ENCODE peak calls at places on chromosomes 5 and 9, in four cellular contexts. P is uterus, J is left kidney, L is mesothelial cell of epicardium. W is an unnamed sample.

GRCh38 chr9:115939065-115939765 is 214.4 kb upstream of the PAPPA start:
- DNase-seq in P (no peak), J (no peak), L (no peak), W (no peak)

GRCh38 chr5:73955447-73955846 is 329.5 kb downstream of the ARHGEF28 start:
- DNase-seq in P (no peak), J (no peak), L (no peak), W (no peak)

GRCh38 chr9:83220737-83221136 is 157.8 kb upstream of the RASEF start:
- DNase-seq in P (no peak), J (peak), L (no peak), W (no peak)

GRCh38 chr5:172771439-172772111 is 580 bp upstream of the DUSP1 start:
- DNase-seq in P (no peak), J (no peak), L (no peak), W (no peak)

GRCh38 chr5:156328176-156328575 is 1.2 kb downstream of the SGCD start:
- DNase-seq in P (no peak), J (no peak), L (no peak), W (no peak)

GRCh38 chr5:125549322-125549871 is 803.0 kb upstream of the ZNF608 start:
- DNase-seq in P (no peak), J (peak), L (no peak), W (no peak)

GRCh38 chr5:123813937-123814624 is 302.1 kb downstream of the CSNK1G3 start:
- DNase-seq in P (no peak), J (peak), L (no peak), W (no peak)

GRCh38 chr9:93364734-93365426 is 86.6 kb upstream of the FAM120A start:
- DNase-seq in P (no peak), J (no peak), L (no peak), W (no peak)

GRCh38 chr9:130143974-130144373 is 28.2 kb upstream of the NCS1 start:
- DNase-seq in P (peak), J (peak), L (no peak), W (no peak)

GRCh38 chr5:60540855-60541805 is 158.8 kb downstream of the DEPDC1B start:
- DNase-seq in P (no peak), J (no peak), L (no peak), W (no peak)

GRCh38 chr9:659286-659685 is 182.2 kb upstream of the DMRT1 start:
- DNase-seq in P (no peak), J (no peak), L (no peak), W (no peak)

GRCh38 chr9:122158202-122158601 is 1.4 kb downstream of the NDUFA8 start:
- DNase-seq in P (no peak), J (peak), L (no peak), W (peak)

GRCh38 chr9:37290881-37291485 is 131.5 kb upstream of the GRHPR start:
- DNase-seq in P (no peak), J (no peak), L (no peak), W (no peak)

GRCh38 chr9:10612649-10613398 is at the start of gene PTPRD:
- DNase-seq in P (no peak), J (peak), L (peak), W (peak)

GRCh38 chr5:66892715-66893114 is 296.5 kb downstream of the MAST4 start:
- DNase-seq in P (no peak), J (no peak), L (no peak), W (no peak)

GRCh38 chr5:107294151-107294550 is 376.6 kb downstream of the EFNA5 start:
- DNase-seq in P (no peak), J (no peak), L (no peak), W (no peak)

W was measured in cerebellum.